ENCODE peak calls at places on chromosomes 6 and 20, in five cellular contexts. F, K, S, R and O are unnamed samples.
A peak's percentile ranks its signal among the peaks of the same experiment; 100 is the strongest.

GRCh38 chr6:157864185-157864761 is 41.2 kb downstream of the SNX9 start:
- DNase-seq in F (no peak), K (no peak), S (no peak), R (no peak), O (no peak)

GRCh38 chr6:151330130-151330715 is 61.1 kb downstream of the ZBTB2 start:
- DNase-seq in F (peak; percentile 51), K (peak; percentile 77), S (no peak), R (no peak), O (no peak)

GRCh38 chr6:125191916-125192609 is 38.5 kb downstream of the TPD52L1 start:
- DNase-seq in F (no peak), K (peak; percentile 66), S (peak; percentile 83), R (no peak), O (no peak)

GRCh38 chr6:57173056-57173885 is 1.1 kb downstream of the BAG2 start:
- DNase-seq in F (no peak), K (no peak), S (peak; percentile 29), R (no peak), O (no peak)

GRCh38 chr20:58447733-58448391 is 58.8 kb downstream of the VAPB start:
- DNase-seq in F (no peak), K (peak; percentile 20), S (peak; percentile 66), R (peak; percentile 30), O (no peak)

GRCh38 chr20:63520939-63521601 is 505 bp downstream of the PPDPF start:
- DNase-seq in F (no peak), K (no peak), S (no peak), R (peak; percentile 75), O (peak; percentile 87)

GRCh38 chr6:114543696-114544095 is 200.9 kb upstream of the HS3ST5 start:
- DNase-seq in F (no peak), K (no peak), S (no peak), R (no peak), O (no peak)

GRCh38 chr6:52576054-52576391 is 837 bp downstream of the TRAM2 start:
- DNase-seq in F (no peak), K (no peak), S (peak; percentile 32), R (no peak), O (no peak)

GRCh38 chr20:49999329-49999728 is 16.5 kb downstream of the SNAI1 start:
- DNase-seq in F (no peak), K (no peak), S (no peak), R (no peak), O (no peak)

GRCh38 chr6:139863356-139863755 is 488.9 kb upstream of the CITED2 start:
- DNase-seq in F (no peak), K (no peak), S (no peak), R (no peak), O (no peak)

GRCh38 chr20:53395188-53395923 is 198.3 kb downstream of the ZNF217 start:
- DNase-seq in F (no peak), K (no peak), S (no peak), R (no peak), O (no peak)

GRCh38 chr6:108501559-108501958 is 59.2 kb upstream of the FOXO3 start:
- DNase-seq in F (no peak), K (no peak), S (no peak), R (no peak), O (no peak)

GRCh38 chr6:82957171-82957894 is 108.3 kb downstream of the UBE3D start:
- DNase-seq in F (no peak), K (no peak), S (no peak), R (no peak), O (no peak)

GRCh38 chr20:33162313-33162712 is 5.6 kb upstream of the BPIFA2 start:
- DNase-seq in F (no peak), K (no peak), S (no peak), R (peak; percentile 4), O (peak; percentile 50)

GRCh38 chr20:50724851-50725721 is 6.3 kb upstream of the PARD6B start:
- DNase-seq in F (peak; percentile 95), K (peak; percentile 90), S (peak; percentile 89), R (no peak), O (peak; percentile 75)

GRCh38 chr6:113873043-113873667 is 16.0 kb downstream of the MARCKS start:
- DNase-seq in F (no peak), K (no peak), S (peak; percentile 40), R (no peak), O (no peak)

GRCh38 chr6:19839237-19839546 is 2.0 kb downstream of the ID4 start:
- DNase-seq in F (no peak), K (no peak), S (no peak), R (no peak), O (no peak)

GRCh38 chr6:352474-352873 is 39.1 kb upstream of the IRF4 start:
- DNase-seq in F (no peak), K (no peak), S (no peak), R (no peak), O (no peak)

GRCh38 chr20:46226602-46227001 is 81.7 kb downstream of the CDH22 start:
- DNase-seq in F (no peak), K (no peak), S (peak; percentile 25), R (no peak), O (no peak)

GRCh38 chr20:55888655-55889054 is 116.7 kb downstream of the CBLN4 start:
- DNase-seq in F (no peak), K (no peak), S (no peak), R (no peak), O (no peak)

GRCh38 chr6:6766230-6766905 is 177.8 kb downstream of the LY86 start:
- DNase-seq in F (no peak), K (no peak), S (no peak), R (no peak), O (no peak)

GRCh38 chr6:93418448-93419303 is 683 bp downstream of the EPHA7 start:
- DNase-seq in F (no peak), K (no peak), S (no peak), R (peak; percentile 53), O (peak; percentile 76)

GRCh38 chr6:122877302-122877701 is 88.2 kb downstream of the SMPDL3A start:
- DNase-seq in F (no peak), K (no peak), S (no peak), R (no peak), O (no peak)

GRCh38 chr6:17817763-17818162 is 111.0 kb upstream of the NUP153 start:
- DNase-seq in F (no peak), K (no peak), S (no peak), R (no peak), O (no peak)

GRCh38 chr20:63062188-63063140 is 55.7 kb upstream of the BHLHE23 start:
- DNase-seq in F (no peak), K (no peak), S (peak; percentile 5), R (no peak), O (no peak)

DNA sequence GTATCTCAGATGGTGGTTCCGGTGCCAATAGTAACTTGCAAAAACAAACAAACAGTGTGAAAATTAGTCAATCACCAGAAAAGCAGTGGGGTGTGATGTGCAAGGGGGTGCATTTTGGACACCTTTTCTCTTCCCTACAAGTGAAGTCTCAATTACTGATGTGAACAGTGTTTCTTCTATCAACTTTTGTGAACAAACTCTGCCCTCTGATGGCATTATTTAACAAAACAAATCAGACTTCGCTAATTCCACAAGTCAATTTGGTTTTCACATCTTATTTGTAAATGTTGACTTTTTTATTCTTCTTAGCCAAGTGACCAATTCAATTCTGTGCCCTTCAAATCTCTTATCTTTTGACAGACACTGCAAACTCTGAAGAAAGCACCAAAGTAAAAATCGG is 212.2 kb downstream of the UST start:
- DNase-seq in F (no peak), K (no peak), S (no peak), R (no peak), O (no peak)
- TF ChIP-seq CTCF in F (no peak), K (no peak), S (no peak), R (no peak), O (no peak)

DNA sequence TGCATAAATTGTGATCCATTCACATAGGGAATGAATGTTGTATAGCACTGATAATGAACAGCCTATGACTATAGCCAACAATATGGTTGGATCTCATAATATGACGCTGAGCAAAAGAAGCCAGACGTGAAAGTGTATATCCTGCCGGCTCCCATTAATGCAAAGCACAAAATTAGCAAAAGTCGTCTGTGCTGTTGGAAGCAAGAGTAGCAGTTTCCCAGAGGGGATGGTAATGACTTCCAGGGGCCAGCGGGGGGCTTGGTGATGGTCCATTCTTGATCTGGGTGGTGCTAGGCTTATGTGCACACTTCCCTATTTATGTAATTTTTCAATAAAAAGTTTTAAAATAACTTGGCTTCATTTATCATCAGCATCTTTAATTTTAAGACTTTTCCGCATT is 1.0 kb upstream of the TAGAP start:
- DNase-seq in F (no peak), K (no peak), S (no peak), R (no peak), O (peak; percentile 20)
- TF ChIP-seq CTCF in F (no peak), K (no peak), S (no peak), R (no peak), O (no peak)

GRCh38 chr6:135090819-135091218 is 36.2 kb upstream of the HBS1L start:
- DNase-seq in F (no peak), K (no peak), S (no peak), R (no peak), O (no peak)

GRCh38 chr6:135087803-135088202 is 33.2 kb upstream of the HBS1L start:
- DNase-seq in F (no peak), K (no peak), S (no peak), R (no peak), O (no peak)

GRCh38 chr6:135088232-135088760 is 33.7 kb upstream of the HBS1L start:
- DNase-seq in F (no peak), K (no peak), S (no peak), R (no peak), O (no peak)

GRCh38 chr6:135089901-135090300 is 35.3 kb upstream of the HBS1L start:
- DNase-seq in F (no peak), K (no peak), S (no peak), R (no peak), O (no peak)

GRCh38 chr6:135088818-135089809 is 34.5 kb upstream of the HBS1L start:
- DNase-seq in F (peak; percentile 6), K (peak; percentile 3), S (no peak), R (no peak), O (no peak)
- TF ChIP-seq CTCF in F (peak; percentile 52), K (peak; percentile 56), S (peak; percentile 21), R (peak; percentile 49), O (peak; percentile 71)

GRCh38 chr6:38179300-38179699 is 359.8 kb downstream of the ZFAND3 start:
- DNase-seq in F (no peak), K (no peak), S (no peak), R (no peak), O (no peak)

GRCh38 chr6:38178584-38178886 is 359.0 kb downstream of the ZFAND3 start:
- DNase-seq in F (no peak), K (no peak), S (no peak), R (no peak), O (no peak)

GRCh38 chr6:38180586-38180985 is 361.1 kb downstream of the ZFAND3 start:
- DNase-seq in F (no peak), K (no peak), S (no peak), R (no peak), O (peak; percentile 32)

GRCh38 chr6:38177885-38178583 is 358.5 kb downstream of the ZFAND3 start:
- DNase-seq in F (no peak), K (no peak), S (no peak), R (no peak), O (no peak)

DNA sequence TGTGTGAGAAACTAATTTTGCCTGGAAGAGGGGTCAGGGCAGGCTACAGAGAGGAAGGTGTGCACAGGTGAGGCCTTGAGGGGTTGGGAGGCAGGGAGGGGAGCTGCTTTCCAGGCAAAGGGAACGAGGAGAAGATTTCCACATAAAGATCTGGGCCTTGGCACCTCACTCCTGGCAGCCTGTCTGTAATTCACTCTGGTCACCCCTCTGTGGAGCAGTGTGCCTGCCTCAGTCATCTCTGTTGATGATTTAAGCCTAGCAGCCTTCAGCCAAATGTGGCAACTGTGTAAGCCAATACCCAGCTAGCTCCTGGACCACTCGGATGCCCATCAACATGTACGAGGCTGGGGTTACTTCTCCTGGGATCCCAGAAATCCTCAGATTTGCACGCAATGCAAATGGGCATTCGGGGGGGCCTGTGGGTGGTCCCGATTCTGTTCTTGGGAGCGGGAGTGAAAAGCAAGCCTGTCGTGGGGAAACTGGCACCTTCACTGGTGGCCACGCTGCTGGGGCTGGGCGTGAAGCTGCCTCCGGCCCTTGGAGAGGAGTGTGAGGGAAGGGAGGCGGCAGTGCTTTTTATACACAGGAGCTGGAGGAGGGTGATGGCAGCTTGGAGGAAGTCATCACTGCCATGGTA is 360.4 kb downstream of the ZFAND3 start:
- DNase-seq in F (no peak), K (no peak), S (no peak), R (no peak), O (peak; percentile 62)
- TF ChIP-seq CTCF in F (no peak), K (no peak), S (no peak), R (no peak), O (no peak)